ENCODE peak calls at places on chromosomes 12 and 14, in seven cellular contexts. One of them, this sample, is unnamed.

GRCh38 chr12:32155041-32155440 is 48.4 kb downstream of the BICD1 start:
- DNase-seq in body of pancreas: no peak
- DNase-seq in mesendoderm: no peak
- DNase-seq in A549: no peak
- DNase-seq in astrocyte: no peak
- DNase-seq in tibial nerve: no peak
- DNase-seq in transverse colon: no peak
- DNase-seq in this sample: no peak

GRCh38 chr14:92254786-92255185 is 68.2 kb upstream of the SLC24A4 start:
- DNase-seq in body of pancreas: peak; percentile 13
- DNase-seq in mesendoderm: peak; percentile 62
- DNase-seq in A549: no peak
- DNase-seq in astrocyte: peak; percentile 2
- DNase-seq in tibial nerve: peak; percentile 34
- DNase-seq in transverse colon: peak; percentile 16
- DNase-seq in this sample: peak; percentile 3

GRCh38 chr14:54329082-54329695 is 67.6 kb upstream of the CDKN3 start:
- DNase-seq in body of pancreas: peak; percentile 28
- DNase-seq in mesendoderm: peak; percentile 96
- DNase-seq in A549: peak; percentile 70
- DNase-seq in astrocyte: peak; percentile 56
- DNase-seq in tibial nerve: peak; percentile 48
- DNase-seq in transverse colon: peak; percentile 34
- DNase-seq in this sample: no peak

GRCh38 chr14:56172074-56172473 is 53.9 kb downstream of the PELI2 start:
- DNase-seq in body of pancreas: no peak
- DNase-seq in mesendoderm: no peak
- DNase-seq in A549: no peak
- DNase-seq in astrocyte: no peak
- DNase-seq in tibial nerve: no peak
- DNase-seq in transverse colon: no peak
- DNase-seq in this sample: no peak

GRCh38 chr12:50991296-50991695 is 34.9 kb downstream of the SLC11A2 start:
- DNase-seq in body of pancreas: no peak
- DNase-seq in mesendoderm: no peak
- DNase-seq in A549: no peak
- DNase-seq in astrocyte: no peak
- DNase-seq in tibial nerve: no peak
- DNase-seq in transverse colon: no peak
- DNase-seq in this sample: no peak

GRCh38 chr12:57983150-57983857 is 41.9 kb downstream of the ATP23 start:
- DNase-seq in body of pancreas: peak; percentile 47
- DNase-seq in mesendoderm: peak; percentile 51
- DNase-seq in A549: peak; percentile 68
- DNase-seq in astrocyte: peak; percentile 24
- DNase-seq in tibial nerve: peak; percentile 17
- DNase-seq in transverse colon: peak; percentile 30
- DNase-seq in this sample: peak; percentile 32

GRCh38 chr14:100037351-100037750 is 27.9 kb upstream of the EVL start:
- DNase-seq in body of pancreas: no peak
- DNase-seq in mesendoderm: no peak
- DNase-seq in A549: no peak
- DNase-seq in astrocyte: no peak
- DNase-seq in tibial nerve: no peak
- DNase-seq in transverse colon: no peak
- DNase-seq in this sample: no peak

GRCh38 chr12:65611396-65611795 is 212.9 kb upstream of the HMGA2 start:
- DNase-seq in body of pancreas: no peak
- DNase-seq in mesendoderm: no peak
- DNase-seq in A549: no peak
- DNase-seq in astrocyte: no peak
- DNase-seq in tibial nerve: no peak
- DNase-seq in transverse colon: no peak
- DNase-seq in this sample: no peak

GRCh38 chr14:104147346-104148125 is 9.1 kb downstream of the KIF26A start:
- DNase-seq in body of pancreas: no peak
- DNase-seq in mesendoderm: no peak
- DNase-seq in A549: no peak
- DNase-seq in astrocyte: no peak
- DNase-seq in tibial nerve: no peak
- DNase-seq in transverse colon: no peak
- DNase-seq in this sample: no peak

GRCh38 chr14:103329421-103330347 is 4.4 kb upstream of the EIF5 start:
- DNase-seq in body of pancreas: peak; percentile 51
- DNase-seq in mesendoderm: no peak
- DNase-seq in A549: peak; percentile 68
- DNase-seq in astrocyte: peak; percentile 11
- DNase-seq in tibial nerve: peak; percentile 57
- DNase-seq in transverse colon: peak; percentile 37
- DNase-seq in this sample: no peak

GRCh38 chr12:59066445-59066844 is 146.1 kb upstream of the LRIG3 start:
- DNase-seq in body of pancreas: no peak
- DNase-seq in mesendoderm: no peak
- DNase-seq in A549: no peak
- DNase-seq in astrocyte: peak; percentile 91
- DNase-seq in tibial nerve: no peak
- DNase-seq in transverse colon: no peak
- DNase-seq in this sample: no peak

GRCh38 chr14:76331328-76332011 is 44.5 kb upstream of the ESRRB start:
- DNase-seq in body of pancreas: no peak
- DNase-seq in mesendoderm: no peak
- DNase-seq in A549: no peak
- DNase-seq in astrocyte: no peak
- DNase-seq in tibial nerve: no peak
- DNase-seq in transverse colon: no peak
- DNase-seq in this sample: no peak

GRCh38 chr12:24839268-24839791 is 109.6 kb downstream of the BCAT1 start:
- DNase-seq in body of pancreas: no peak
- DNase-seq in mesendoderm: no peak
- DNase-seq in A549: no peak
- DNase-seq in astrocyte: peak; percentile 78
- DNase-seq in tibial nerve: no peak
- DNase-seq in transverse colon: peak; percentile 14
- DNase-seq in this sample: no peak

GRCh38 chr14:88296343-88296742 is 26.7 kb downstream of the KCNK10 start:
- DNase-seq in body of pancreas: no peak
- DNase-seq in mesendoderm: no peak
- DNase-seq in A549: no peak
- DNase-seq in astrocyte: no peak
- DNase-seq in tibial nerve: no peak
- DNase-seq in transverse colon: no peak
- DNase-seq in this sample: no peak

GRCh38 chr12:91144053-91144452 is 32.8 kb upstream of the LUM start:
- DNase-seq in body of pancreas: no peak
- DNase-seq in mesendoderm: no peak
- DNase-seq in A549: no peak
- DNase-seq in astrocyte: no peak
- DNase-seq in tibial nerve: no peak
- DNase-seq in transverse colon: no peak
- DNase-seq in this sample: no peak

DNA sequence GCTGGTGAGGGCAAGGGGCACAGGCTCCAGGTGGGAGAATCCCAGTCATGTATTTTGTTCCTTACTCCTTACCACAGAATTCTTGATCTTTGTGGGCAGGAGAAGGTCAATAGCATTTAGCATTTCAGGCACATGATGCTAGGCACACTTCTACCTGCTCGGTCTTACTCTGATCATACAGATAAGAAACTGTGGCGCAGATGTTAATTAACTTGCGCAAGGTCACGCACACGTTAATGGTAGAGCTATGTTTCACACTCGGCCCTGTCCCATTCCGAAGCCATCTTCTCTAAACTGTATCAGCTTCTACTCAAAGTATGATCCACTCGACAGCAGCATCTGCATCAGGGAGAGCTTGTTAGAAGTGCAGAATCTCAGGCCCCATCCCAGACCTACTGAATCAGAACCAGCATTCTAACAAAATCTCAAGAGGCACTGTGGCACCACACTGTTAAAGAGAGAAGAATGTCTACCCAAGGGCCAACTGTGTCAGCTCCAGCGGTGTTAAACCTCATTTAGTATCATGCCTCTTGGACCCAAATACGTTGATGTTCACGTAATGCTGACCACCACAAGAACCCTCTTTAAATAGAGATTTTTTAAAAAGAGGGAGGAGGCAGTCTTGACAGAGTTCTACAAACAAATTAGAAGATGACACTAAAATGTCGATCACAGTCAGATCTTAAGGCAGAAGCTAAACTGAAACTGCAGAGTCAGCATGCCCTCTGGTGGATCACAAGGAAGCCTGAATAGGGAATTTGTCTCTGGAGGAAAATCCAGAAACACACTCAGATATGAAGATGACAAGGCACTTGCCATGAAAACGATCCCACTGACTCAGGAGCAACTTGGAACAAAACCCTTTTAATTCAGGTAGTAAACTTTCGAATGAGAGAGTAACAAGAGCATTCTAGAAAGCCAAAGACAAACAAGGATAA is 7.3 kb downstream of the STXBP6 start:
- DNase-seq in body of pancreas: no peak
- DNase-seq in mesendoderm: peak; percentile 73
- DNase-seq in A549: peak; percentile 64
- DNase-seq in astrocyte: peak; percentile 42
- DNase-seq in tibial nerve: peak; percentile 17
- DNase-seq in transverse colon: peak; percentile 52
- DNase-seq in this sample: no peak
- H3K27ac ChIP-seq in body of pancreas: peak overlapping the region; percentile 32
- H3K27ac ChIP-seq in mesendoderm: no peak overlapping the region
- H3K27ac ChIP-seq in A549: no peak overlapping the region
- H3K27ac ChIP-seq in astrocyte: no peak overlapping the region
- H3K27ac ChIP-seq in tibial nerve: no peak overlapping the region
- H3K27ac ChIP-seq in transverse colon: peak overlapping the region; percentile 62
- H3K27ac ChIP-seq in this sample: no peak overlapping the region

DNA sequence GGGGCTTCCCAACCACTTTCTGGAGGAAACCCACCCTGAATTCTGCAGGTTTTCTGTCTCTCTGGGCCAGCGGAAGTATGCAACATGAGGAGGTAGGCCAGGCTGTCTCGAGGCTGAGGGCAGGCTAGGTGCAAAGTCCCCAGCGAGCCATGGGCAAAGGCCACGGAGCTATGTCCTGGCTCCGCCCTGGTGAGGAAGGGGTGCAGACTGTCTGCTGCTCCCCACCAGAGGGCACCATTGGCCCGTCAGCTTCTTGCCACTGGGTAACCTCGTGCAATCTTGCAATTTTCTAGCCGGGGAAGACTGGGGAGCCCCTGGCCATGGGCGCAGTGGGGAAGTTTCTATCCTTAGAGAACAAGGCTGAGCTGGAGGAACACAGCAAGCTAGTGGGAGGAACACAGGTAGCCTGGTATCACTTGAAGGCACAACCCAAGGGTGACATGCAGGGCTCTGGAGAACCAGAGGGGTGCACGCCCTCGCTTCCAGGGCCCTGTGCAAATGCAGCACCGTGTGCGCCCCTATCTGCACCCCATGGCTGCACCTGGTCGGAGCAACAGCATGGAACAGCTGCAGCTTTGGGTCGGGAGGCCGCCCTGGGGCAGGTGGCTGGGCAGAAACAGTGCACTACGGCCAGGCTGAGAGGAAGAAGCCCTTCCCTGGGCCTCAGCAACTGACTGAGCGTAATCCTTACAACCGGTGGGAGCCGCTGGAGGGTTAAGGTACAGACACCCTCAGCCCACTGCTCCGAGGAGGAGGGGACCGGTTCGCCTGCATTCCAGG is 27.6 kb upstream of the RPLP0 start:
- DNase-seq in body of pancreas: peak; percentile 90
- DNase-seq in mesendoderm: peak; percentile 98
- DNase-seq in A549: peak; percentile 88
- DNase-seq in astrocyte: peak; percentile 51
- DNase-seq in tibial nerve: peak; percentile 80
- DNase-seq in transverse colon: peak; percentile 94
- DNase-seq in this sample: peak; percentile 61
- H3K4me3 ChIP-seq in body of pancreas: no peak overlapping the region
- H3K4me3 ChIP-seq in mesendoderm: no peak overlapping the region
- H3K4me3 ChIP-seq in A549: no peak overlapping the region
- H3K4me3 ChIP-seq in astrocyte: peak overlapping the region; percentile 1
- H3K4me3 ChIP-seq in tibial nerve: peak overlapping the region; percentile 27
- H3K4me3 ChIP-seq in transverse colon: no peak overlapping the region
- H3K4me3 ChIP-seq in this sample: no peak overlapping the region

GRCh38 chr14:73741386-73741875 is 27.2 kb upstream of the PNMA1 start:
- DNase-seq in body of pancreas: no peak
- DNase-seq in mesendoderm: peak; percentile 90
- DNase-seq in A549: peak; percentile 61
- DNase-seq in astrocyte: peak; percentile 68
- DNase-seq in tibial nerve: peak; percentile 44
- DNase-seq in transverse colon: peak; percentile 86
- DNase-seq in this sample: no peak

GRCh38 chr14:73740921-73741326 is 26.7 kb upstream of the PNMA1 start:
- DNase-seq in body of pancreas: peak; percentile 81
- DNase-seq in mesendoderm: peak; percentile 67
- DNase-seq in A549: peak; percentile 38
- DNase-seq in astrocyte: no peak
- DNase-seq in tibial nerve: peak; percentile 76
- DNase-seq in transverse colon: peak; percentile 92
- DNase-seq in this sample: no peak

GRCh38 chr14:73738518-73739173 is 24.5 kb upstream of the PNMA1 start:
- DNase-seq in body of pancreas: no peak
- DNase-seq in mesendoderm: no peak
- DNase-seq in A549: no peak
- DNase-seq in astrocyte: no peak
- DNase-seq in tibial nerve: no peak
- DNase-seq in transverse colon: no peak
- DNase-seq in this sample: no peak

GRCh38 chr14:73739899-73740685 is 25.9 kb upstream of the PNMA1 start:
- DNase-seq in body of pancreas: no peak
- DNase-seq in mesendoderm: no peak
- DNase-seq in A549: no peak
- DNase-seq in astrocyte: no peak
- DNase-seq in tibial nerve: no peak
- DNase-seq in transverse colon: no peak
- DNase-seq in this sample: no peak

DNA sequence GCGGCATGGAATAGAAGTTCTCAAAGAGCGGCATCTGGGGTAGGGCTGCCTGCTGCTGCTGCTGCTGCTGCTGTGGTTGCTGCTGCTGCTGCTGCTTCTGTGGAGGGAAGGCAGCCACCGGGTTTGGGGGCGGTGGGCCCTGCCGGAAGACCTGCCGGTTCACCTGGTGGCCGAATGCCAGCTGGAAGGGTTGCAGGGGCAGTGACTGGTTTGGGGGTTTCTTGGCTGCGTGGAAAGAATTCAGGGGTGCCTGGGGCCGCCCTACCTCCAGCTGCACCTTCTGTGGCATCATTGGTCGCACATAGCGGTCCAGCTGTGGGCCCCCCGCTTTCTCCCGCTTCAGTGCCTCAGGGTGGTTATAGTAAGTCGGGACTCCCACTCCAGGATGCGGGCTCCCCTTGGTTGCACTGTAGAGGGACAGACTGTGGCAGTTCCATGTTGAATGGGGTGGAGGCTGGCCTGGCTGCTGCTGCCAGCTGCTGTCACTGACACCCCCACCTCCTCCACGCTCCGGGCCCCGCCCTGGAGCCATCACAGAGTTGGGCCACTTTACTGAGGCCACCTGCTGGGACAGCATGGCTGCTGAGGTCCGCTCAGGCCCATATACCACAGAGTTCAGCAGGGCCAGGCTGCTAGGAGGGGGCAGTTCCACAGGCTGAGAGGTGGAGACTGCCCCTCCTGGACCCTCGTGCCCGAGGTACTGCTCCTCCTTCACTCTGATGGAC is 25.2 kb upstream of the PNMA1 start:
- DNase-seq in body of pancreas: no peak
- DNase-seq in mesendoderm: no peak
- DNase-seq in A549: no peak
- DNase-seq in astrocyte: no peak
- DNase-seq in tibial nerve: no peak
- DNase-seq in transverse colon: no peak
- DNase-seq in this sample: no peak
- H3K27ac ChIP-seq in body of pancreas: peak overlapping the region; percentile 75
- H3K27ac ChIP-seq in mesendoderm: no peak overlapping the region
- H3K27ac ChIP-seq in A549: no peak overlapping the region
- H3K27ac ChIP-seq in astrocyte: no peak overlapping the region
- H3K27ac ChIP-seq in tibial nerve: peak overlapping the region; percentile 87
- H3K27ac ChIP-seq in transverse colon: peak overlapping the region; percentile 100
- H3K27ac ChIP-seq in this sample: no peak overlapping the region

GRCh38 chr12:121789800-121790748 is 3.4 kb downstream of the RHOF start:
- DNase-seq in body of pancreas: no peak
- DNase-seq in mesendoderm: peak; percentile 47
- DNase-seq in A549: no peak
- DNase-seq in astrocyte: no peak
- DNase-seq in tibial nerve: peak; percentile 41
- DNase-seq in transverse colon: peak; percentile 87
- DNase-seq in this sample: no peak
- H3K4me3 ChIP-seq in body of pancreas: no peak overlapping the region
- H3K4me3 ChIP-seq in mesendoderm: no peak overlapping the region
- H3K4me3 ChIP-seq in A549: no peak overlapping the region
- H3K4me3 ChIP-seq in astrocyte: no peak overlapping the region
- H3K4me3 ChIP-seq in tibial nerve: peak overlapping the region; percentile 4
- H3K4me3 ChIP-seq in transverse colon: peak overlapping the region; percentile 15
- H3K4me3 ChIP-seq in this sample: no peak overlapping the region

This sample was measured in AG04450.